ENCODE peak calls at places on chromosomes 6 and 20, in five cellular contexts. One of them, this sample, is unnamed.

GRCh38 chr6:11315743-11316437 is 83.4 kb upstream of the NEDD9 start:
- DNase-seq in suprapubic skin: no peak
- DNase-seq in transverse colon: peak
- DNase-seq in cardiac fibroblast: peak
- DNase-seq in Peyer's patch: peak
- DNase-seq in this sample: no peak

GRCh38 chr6:129871220-129871619 is 10.1 kb upstream of the TMEM244 start:
- DNase-seq in suprapubic skin: no peak
- DNase-seq in transverse colon: no peak
- DNase-seq in cardiac fibroblast: no peak
- DNase-seq in Peyer's patch: no peak
- DNase-seq in this sample: no peak

GRCh38 chr20:57959018-57959417 is 249.2 kb upstream of the PMEPA1 start:
- DNase-seq in suprapubic skin: no peak
- DNase-seq in transverse colon: no peak
- DNase-seq in cardiac fibroblast: no peak
- DNase-seq in Peyer's patch: no peak
- DNase-seq in this sample: no peak

GRCh38 chr6:99458319-99458718 is 33.2 kb upstream of the PNISR start:
- DNase-seq in suprapubic skin: no peak
- DNase-seq in transverse colon: no peak
- DNase-seq in cardiac fibroblast: peak
- DNase-seq in Peyer's patch: no peak
- DNase-seq in this sample: peak

GRCh38 chr6:119349041-119349340 is 570 bp downstream of the MAN1A1 start:
- DNase-seq in suprapubic skin: no peak
- DNase-seq in transverse colon: no peak
- DNase-seq in cardiac fibroblast: no peak
- DNase-seq in Peyer's patch: no peak
- DNase-seq in this sample: no peak

GRCh38 chr6:119845161-119845560 is 495.6 kb upstream of the MAN1A1 start:
- DNase-seq in suprapubic skin: no peak
- DNase-seq in transverse colon: no peak
- DNase-seq in cardiac fibroblast: no peak
- DNase-seq in Peyer's patch: no peak
- DNase-seq in this sample: no peak

GRCh38 chr6:137076277-137077068 is 31.7 kb upstream of the IL20RA start:
- DNase-seq in suprapubic skin: no peak
- DNase-seq in transverse colon: peak
- DNase-seq in cardiac fibroblast: peak
- DNase-seq in Peyer's patch: peak
- DNase-seq in this sample: peak

GRCh38 chr20:62772994-62773858 is 23.0 kb upstream of the MRGBP start:
- DNase-seq in suprapubic skin: no peak
- DNase-seq in transverse colon: no peak
- DNase-seq in cardiac fibroblast: no peak
- DNase-seq in Peyer's patch: no peak
- DNase-seq in this sample: no peak

GRCh38 chr6:158924499-158925455 is 75.2 kb downstream of the RSPH3 start:
- DNase-seq in suprapubic skin: no peak
- DNase-seq in transverse colon: no peak
- DNase-seq in cardiac fibroblast: no peak
- DNase-seq in Peyer's patch: no peak
- DNase-seq in this sample: no peak

GRCh38 chr20:56072165-56072564 is 66.8 kb upstream of the CBLN4 start:
- DNase-seq in suprapubic skin: no peak
- DNase-seq in transverse colon: no peak
- DNase-seq in cardiac fibroblast: no peak
- DNase-seq in Peyer's patch: no peak
- DNase-seq in this sample: no peak

GRCh38 chr6:132484680-132485018 is 28.3 kb downstream of the STX7 start:
- DNase-seq in suprapubic skin: no peak
- DNase-seq in transverse colon: no peak
- DNase-seq in cardiac fibroblast: no peak
- DNase-seq in Peyer's patch: no peak
- DNase-seq in this sample: no peak

GRCh38 chr6:247353-247752 is 44.9 kb upstream of the DUSP22 start:
- DNase-seq in suprapubic skin: no peak
- DNase-seq in transverse colon: no peak
- DNase-seq in cardiac fibroblast: no peak
- DNase-seq in Peyer's patch: no peak
- DNase-seq in this sample: no peak

GRCh38 chr20:11112837-11113236 is 439.0 kb upstream of the JAG1 start:
- DNase-seq in suprapubic skin: no peak
- DNase-seq in transverse colon: no peak
- DNase-seq in cardiac fibroblast: peak
- DNase-seq in Peyer's patch: no peak
- DNase-seq in this sample: no peak

GRCh38 chr6:116229287-116229913 is 24.5 kb downstream of the TSPYL4 start:
- DNase-seq in suprapubic skin: peak
- DNase-seq in transverse colon: peak
- DNase-seq in cardiac fibroblast: peak
- DNase-seq in Peyer's patch: peak
- DNase-seq in this sample: peak

GRCh38 chr6:125749112-125749863 is at the start of gene HEY2:
- DNase-seq in suprapubic skin: peak
- DNase-seq in transverse colon: peak
- DNase-seq in cardiac fibroblast: peak
- DNase-seq in Peyer's patch: peak
- DNase-seq in this sample: peak

GRCh38 chr20:59783020-59784010 is 150.1 kb downstream of the SYCP2 start:
- DNase-seq in suprapubic skin: peak
- DNase-seq in transverse colon: peak
- DNase-seq in cardiac fibroblast: peak
- DNase-seq in Peyer's patch: peak
- DNase-seq in this sample: peak

GRCh38 chr6:134376785-134377184 is 58.9 kb upstream of the SGK1 start:
- DNase-seq in suprapubic skin: no peak
- DNase-seq in transverse colon: no peak
- DNase-seq in cardiac fibroblast: no peak
- DNase-seq in Peyer's patch: no peak
- DNase-seq in this sample: peak

GRCh38 chr6:52953911-52954839 is 40.9 kb downstream of the GSTA4 start:
- DNase-seq in suprapubic skin: no peak
- DNase-seq in transverse colon: no peak
- DNase-seq in cardiac fibroblast: no peak
- DNase-seq in Peyer's patch: no peak
- DNase-seq in this sample: peak

GRCh38 chr6:99607416-99608036 is 893 bp downstream of the PRDM13 start:
- DNase-seq in suprapubic skin: no peak
- DNase-seq in transverse colon: no peak
- DNase-seq in cardiac fibroblast: no peak
- DNase-seq in Peyer's patch: no peak
- DNase-seq in this sample: no peak

GRCh38 chr6:66496659-66497058 is 789.6 kb upstream of the EYS start:
- DNase-seq in suprapubic skin: no peak
- DNase-seq in transverse colon: no peak
- DNase-seq in cardiac fibroblast: no peak
- DNase-seq in Peyer's patch: no peak
- DNase-seq in this sample: no peak

GRCh38 chr20:57188056-57188455 is 78.4 kb downstream of the BMP7 start:
- DNase-seq in suprapubic skin: no peak
- DNase-seq in transverse colon: no peak
- DNase-seq in cardiac fibroblast: no peak
- DNase-seq in Peyer's patch: no peak
- DNase-seq in this sample: no peak

GRCh38 chr6:119241124-119241491 is 108.5 kb downstream of the MAN1A1 start:
- DNase-seq in suprapubic skin: no peak
- DNase-seq in transverse colon: no peak
- DNase-seq in cardiac fibroblast: peak
- DNase-seq in Peyer's patch: peak
- DNase-seq in this sample: peak

GRCh38 chr20:20267685-20268429 is 100.0 kb upstream of the INSM1 start:
- DNase-seq in suprapubic skin: no peak
- DNase-seq in transverse colon: no peak
- DNase-seq in cardiac fibroblast: no peak
- DNase-seq in Peyer's patch: no peak
- DNase-seq in this sample: no peak

GRCh38 chr6:108760158-108761050 is 87.8 kb upstream of the ARMC2 start:
- DNase-seq in suprapubic skin: no peak
- DNase-seq in transverse colon: no peak
- DNase-seq in cardiac fibroblast: no peak
- DNase-seq in Peyer's patch: peak
- DNase-seq in this sample: no peak

GRCh38 chr6:136351518-136352106 is 62.0 kb upstream of the BCLAF1 start:
- DNase-seq in suprapubic skin: no peak
- DNase-seq in transverse colon: no peak
- DNase-seq in cardiac fibroblast: no peak
- DNase-seq in Peyer's patch: no peak
- DNase-seq in this sample: no peak

GRCh38 chr20:20363449-20364015 is 4.4 kb upstream of the INSM1 start:
- DNase-seq in suprapubic skin: no peak
- DNase-seq in transverse colon: no peak
- DNase-seq in cardiac fibroblast: no peak
- DNase-seq in Peyer's patch: no peak
- DNase-seq in this sample: no peak

GRCh38 chr6:160930547-160931377 is 60.8 kb upstream of the MAP3K4 start:
- DNase-seq in suprapubic skin: peak
- DNase-seq in transverse colon: peak
- DNase-seq in cardiac fibroblast: peak
- DNase-seq in Peyer's patch: peak
- DNase-seq in this sample: peak

GRCh38 chr6:98576811-98577210 is 257.6 kb upstream of the POU3F2 start:
- DNase-seq in suprapubic skin: no peak
- DNase-seq in transverse colon: no peak
- DNase-seq in cardiac fibroblast: no peak
- DNase-seq in Peyer's patch: no peak
- DNase-seq in this sample: no peak

GRCh38 chr6:6684365-6684833 is 95.9 kb downstream of the LY86 start:
- DNase-seq in suprapubic skin: no peak
- DNase-seq in transverse colon: no peak
- DNase-seq in cardiac fibroblast: no peak
- DNase-seq in Peyer's patch: no peak
- DNase-seq in this sample: peak

GRCh38 chr6:154548130-154548830 is 37.8 kb upstream of the CNKSR3 start:
- DNase-seq in suprapubic skin: no peak
- DNase-seq in transverse colon: no peak
- DNase-seq in cardiac fibroblast: peak
- DNase-seq in Peyer's patch: no peak
- DNase-seq in this sample: no peak

GRCh38 chr6:112407191-112407590 is 60.1 kb downstream of the RFPL4B start:
- DNase-seq in suprapubic skin: no peak
- DNase-seq in transverse colon: no peak
- DNase-seq in cardiac fibroblast: no peak
- DNase-seq in Peyer's patch: no peak
- DNase-seq in this sample: no peak

GRCh38 chr6:155186052-155186658 is 77.7 kb upstream of the CLDN20 start:
- DNase-seq in suprapubic skin: no peak
- DNase-seq in transverse colon: no peak
- DNase-seq in cardiac fibroblast: peak
- DNase-seq in Peyer's patch: no peak
- DNase-seq in this sample: peak

GRCh38 chr6:97712751-97713150 is 429.7 kb upstream of the MMS22L start:
- DNase-seq in suprapubic skin: no peak
- DNase-seq in transverse colon: no peak
- DNase-seq in cardiac fibroblast: no peak
- DNase-seq in Peyer's patch: no peak
- DNase-seq in this sample: no peak

GRCh38 chr6:122798099-122798641 is 9.1 kb downstream of the SMPDL3A start:
- DNase-seq in suprapubic skin: no peak
- DNase-seq in transverse colon: peak
- DNase-seq in cardiac fibroblast: peak
- DNase-seq in Peyer's patch: peak
- DNase-seq in this sample: peak

GRCh38 chr20:22403860-22404608 is 180.3 kb downstream of the FOXA2 start:
- DNase-seq in suprapubic skin: no peak
- DNase-seq in transverse colon: no peak
- DNase-seq in cardiac fibroblast: no peak
- DNase-seq in Peyer's patch: no peak
- DNase-seq in this sample: peak
- H3K4me3 ChIP-seq in suprapubic skin: peak
- H3K4me3 ChIP-seq in transverse colon: peak
- H3K4me3 ChIP-seq in cardiac fibroblast: no peak
- H3K4me3 ChIP-seq in Peyer's patch: peak
- H3K4me3 ChIP-seq in this sample: peak

DNA sequence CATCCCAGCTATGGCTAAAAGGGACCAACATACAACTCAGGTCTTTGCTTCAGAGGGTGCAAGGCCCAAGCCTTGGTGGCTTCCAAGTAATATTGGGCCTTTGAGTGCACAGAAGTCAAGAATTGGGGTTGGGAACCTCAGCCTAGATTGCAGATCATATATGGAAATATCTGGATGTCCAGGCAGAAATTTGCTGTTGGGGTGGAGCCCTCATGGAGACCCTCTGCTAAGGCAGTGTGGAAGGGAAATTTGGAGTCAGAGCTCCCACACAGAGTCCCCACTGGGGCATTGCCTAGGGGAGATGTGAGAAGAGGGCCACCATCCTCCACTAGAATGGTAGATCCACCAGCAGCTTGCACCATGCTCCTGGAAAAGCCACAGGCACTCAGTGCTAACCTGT is 123.5 kb downstream of the PRL start:
- DNase-seq in suprapubic skin: no peak
- DNase-seq in transverse colon: no peak
- DNase-seq in cardiac fibroblast: no peak
- DNase-seq in Peyer's patch: no peak
- DNase-seq in this sample: no peak
- H3K4me3 ChIP-seq in suprapubic skin: no peak
- H3K4me3 ChIP-seq in transverse colon: no peak
- H3K4me3 ChIP-seq in cardiac fibroblast: no peak
- H3K4me3 ChIP-seq in Peyer's patch: no peak
- H3K4me3 ChIP-seq in this sample: no peak

DNA sequence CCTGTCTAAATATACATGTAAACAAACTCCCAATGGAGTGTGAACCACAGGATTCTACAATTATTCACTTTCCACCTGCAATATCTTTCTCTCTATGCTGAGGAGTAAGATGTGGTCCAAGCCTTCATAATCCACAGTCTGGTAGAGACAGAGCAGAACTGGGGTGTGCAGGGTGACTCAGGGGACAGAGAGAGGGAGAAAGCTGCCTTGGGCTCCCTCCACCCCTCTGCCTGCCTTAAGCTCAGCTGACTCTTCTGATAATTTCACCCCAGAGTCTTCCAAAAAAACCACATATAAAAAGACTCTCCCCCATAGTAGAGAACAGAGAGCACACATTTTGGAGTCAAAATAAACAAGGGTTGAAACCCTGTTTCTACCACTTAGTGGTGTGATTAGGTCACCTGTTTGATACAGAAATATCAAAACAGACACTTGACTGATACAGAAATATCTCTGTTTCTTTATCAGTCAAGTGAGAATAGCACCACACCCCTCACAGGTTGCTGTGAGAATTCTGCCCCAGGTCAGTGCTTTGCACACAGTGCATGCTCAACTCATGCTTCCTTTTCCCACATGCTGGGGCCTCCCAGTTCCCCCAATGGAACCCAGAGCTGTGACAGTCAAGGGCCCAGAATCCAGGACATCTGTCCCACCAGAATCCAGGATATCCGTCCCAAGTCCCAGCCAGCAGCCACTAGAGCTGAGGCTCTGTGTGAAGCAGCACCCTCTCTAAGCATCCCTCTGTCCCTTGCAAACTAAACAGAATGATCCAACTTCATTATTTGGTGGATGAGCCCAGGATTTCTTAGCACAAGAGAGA is 1.3 kb downstream of the TREML2 start:
- DNase-seq in suprapubic skin: no peak
- DNase-seq in transverse colon: no peak
- DNase-seq in cardiac fibroblast: no peak
- DNase-seq in Peyer's patch: no peak
- DNase-seq in this sample: peak
- H3K4me3 ChIP-seq in suprapubic skin: no peak
- H3K4me3 ChIP-seq in transverse colon: no peak
- H3K4me3 ChIP-seq in cardiac fibroblast: no peak
- H3K4me3 ChIP-seq in Peyer's patch: no peak
- H3K4me3 ChIP-seq in this sample: peak

GRCh38 chr6:168318090-168318489 is 1.5 kb downstream of the DACT2 start:
- DNase-seq in suprapubic skin: no peak
- DNase-seq in transverse colon: no peak
- DNase-seq in cardiac fibroblast: no peak
- DNase-seq in Peyer's patch: no peak
- DNase-seq in this sample: no peak
- H3K4me3 ChIP-seq in suprapubic skin: no peak
- H3K4me3 ChIP-seq in transverse colon: no peak
- H3K4me3 ChIP-seq in cardiac fibroblast: peak
- H3K4me3 ChIP-seq in Peyer's patch: no peak
- H3K4me3 ChIP-seq in this sample: no peak